ENCODE peak calls at places on chromosomes 4 and X, in ten cellular contexts. T is activated naive CD4-positive, alpha-beta T cell; J is GDM1; P is activated gamma-delta T cell treated with Interleukin-2 at 50 U/mL for 16 hours; U is stimulated activated CD8-positive, alpha-beta memory T cell treated with anti-CD3 and anti-CD28 coated beads, Interleukin-4, amount 100 ng/mL, for 4 hours; O is stimulated activated CD4-positive, alpha-beta T cell treated with anti-CD3 and anti-CD28 coated beads, TNF-alpha, amount 100 ng/mL, for 24 hours; B is RKO; L is endothelial cell; R is heart right ventricle; A is A172. Q is an unnamed sample.

GRCh38 chr4:107718351-107718965 is 1.6 kb downstream of the PAPSS1 start:
- DNase-seq in A (no peak), O (no peak), P (no peak), T (no peak), J (no peak), U (no peak), L (no peak), B (no peak), R (no peak), Q (no peak)

GRCh38 chr4:148730241-148730640 is 288.0 kb upstream of the NR3C2 start:
- DNase-seq in P (no peak), T (no peak), B (no peak), A (no peak), J (no peak), L (no peak), U (no peak), R (no peak), O (no peak), Q (no peak)

GRCh38 chr4:161815841-161816240 is 348.0 kb downstream of the FSTL5 start:
- DNase-seq in A (no peak), T (no peak), U (no peak), B (no peak), L (no peak), P (no peak), O (no peak), R (no peak), J (no peak), Q (no peak)

GRCh38 chr4:13160906-13161305 is 323.2 kb downstream of the RAB28 start:
- DNase-seq in L (no peak), O (no peak), B (no peak), A (peak), T (no peak), U (no peak), R (no peak), P (no peak), J (no peak), Q (no peak)

GRCh38 chr4:148053298-148054003 is 321.6 kb downstream of the ARHGAP10 start:
- DNase-seq in L (no peak), P (no peak), U (no peak), O (no peak), A (no peak), J (no peak), R (peak), T (no peak), B (no peak), Q (no peak)

GRCh38 chr4:125091031-125091540 is 223.7 kb upstream of the FAT4 start:
- DNase-seq in R (no peak), T (no peak), U (no peak), L (no peak), J (no peak), B (no peak), P (no peak), O (no peak), A (no peak), Q (no peak)

GRCh38 chrX:39815621-39816020 is 282.1 kb downstream of the BCOR start:
- DNase-seq in J (peak), T (no peak), A (peak), U (no peak), O (no peak), R (no peak), B (peak), L (no peak), P (no peak), Q (no peak)

GRCh38 chrX:57900961-57901360 is 9.3 kb downstream of the ZXDA start:
- DNase-seq in R (no peak), O (no peak), J (no peak), L (no peak), T (no peak), B (no peak), U (no peak), A (peak), P (no peak), Q (no peak)

GRCh38 chrX:119423631-119424030 is 24.5 kb downstream of the SLC25A43 start:
- DNase-seq in R (no peak), P (peak), T (no peak), O (no peak), B (no peak), A (no peak), U (no peak), J (no peak), L (no peak), Q (no peak)

GRCh38 chr4:126776361-126776760 is 856.4 kb upstream of the INTU start:
- DNase-seq in A (no peak), T (no peak), R (no peak), O (no peak), B (no peak), P (no peak), J (no peak), U (no peak), L (no peak), Q (no peak)

Q was measured in neural progenitor cell.